ENCODE peak calls at places on chromosomes 4 and X, in eight cellular contexts. One of them, this sample, is unnamed.

GRCh38 chr4:67871867-67872266 is 11.9 kb downstream of the TMPRSS11D start:
- DNase-seq in IMR-90: peak
- DNase-seq in body of pancreas: no peak
- DNase-seq in tibial artery: no peak
- DNase-seq in pancreas: no peak
- DNase-seq in colonic mucosa: no peak
- DNase-seq in heart right ventricle: no peak
- DNase-seq in breast epithelium: no peak
- DNase-seq in this sample: peak

GRCh38 chr4:111943796-111944203 is 201.5 kb upstream of the FAM241A start:
- DNase-seq in IMR-90: no peak
- DNase-seq in body of pancreas: peak
- DNase-seq in tibial artery: no peak
- DNase-seq in pancreas: peak
- DNase-seq in colonic mucosa: peak
- DNase-seq in heart right ventricle: no peak
- DNase-seq in breast epithelium: no peak
- DNase-seq in this sample: peak

GRCh38 chr4:19372365-19372764 is 879.3 kb upstream of the SLIT2 start:
- DNase-seq in IMR-90: no peak
- DNase-seq in body of pancreas: no peak
- DNase-seq in tibial artery: no peak
- DNase-seq in pancreas: no peak
- DNase-seq in colonic mucosa: no peak
- DNase-seq in heart right ventricle: no peak
- DNase-seq in breast epithelium: no peak
- DNase-seq in this sample: no peak

GRCh38 chr4:20433101-20433705 is 181.5 kb downstream of the SLIT2 start:
- DNase-seq in IMR-90: no peak
- DNase-seq in body of pancreas: no peak
- DNase-seq in tibial artery: no peak
- DNase-seq in pancreas: no peak
- DNase-seq in colonic mucosa: no peak
- DNase-seq in heart right ventricle: no peak
- DNase-seq in breast epithelium: no peak
- DNase-seq in this sample: no peak

GRCh38 chr4:121146530-121146929 is 17.6 kb downstream of the TNIP3 start:
- DNase-seq in IMR-90: peak
- DNase-seq in body of pancreas: no peak
- DNase-seq in tibial artery: no peak
- DNase-seq in pancreas: no peak
- DNase-seq in colonic mucosa: no peak
- DNase-seq in heart right ventricle: no peak
- DNase-seq in breast epithelium: no peak
- DNase-seq in this sample: no peak

GRCh38 chr4:123102897-123103489 is 180.6 kb upstream of the NUDT6 start:
- DNase-seq in IMR-90: peak
- DNase-seq in body of pancreas: no peak
- DNase-seq in tibial artery: no peak
- DNase-seq in pancreas: no peak
- DNase-seq in colonic mucosa: no peak
- DNase-seq in heart right ventricle: no peak
- DNase-seq in breast epithelium: no peak
- DNase-seq in this sample: peak

GRCh38 chr4:110184791-110185155 is 13.6 kb downstream of the ELOVL6 start:
- DNase-seq in IMR-90: no peak
- DNase-seq in body of pancreas: no peak
- DNase-seq in tibial artery: no peak
- DNase-seq in pancreas: no peak
- DNase-seq in colonic mucosa: no peak
- DNase-seq in heart right ventricle: no peak
- DNase-seq in breast epithelium: no peak
- DNase-seq in this sample: no peak

GRCh38 chr4:107220976-107221375 is 184.9 kb upstream of the DKK2 start:
- DNase-seq in IMR-90: no peak
- DNase-seq in body of pancreas: no peak
- DNase-seq in tibial artery: no peak
- DNase-seq in pancreas: no peak
- DNase-seq in colonic mucosa: no peak
- DNase-seq in heart right ventricle: no peak
- DNase-seq in breast epithelium: no peak
- DNase-seq in this sample: peak

DNA sequence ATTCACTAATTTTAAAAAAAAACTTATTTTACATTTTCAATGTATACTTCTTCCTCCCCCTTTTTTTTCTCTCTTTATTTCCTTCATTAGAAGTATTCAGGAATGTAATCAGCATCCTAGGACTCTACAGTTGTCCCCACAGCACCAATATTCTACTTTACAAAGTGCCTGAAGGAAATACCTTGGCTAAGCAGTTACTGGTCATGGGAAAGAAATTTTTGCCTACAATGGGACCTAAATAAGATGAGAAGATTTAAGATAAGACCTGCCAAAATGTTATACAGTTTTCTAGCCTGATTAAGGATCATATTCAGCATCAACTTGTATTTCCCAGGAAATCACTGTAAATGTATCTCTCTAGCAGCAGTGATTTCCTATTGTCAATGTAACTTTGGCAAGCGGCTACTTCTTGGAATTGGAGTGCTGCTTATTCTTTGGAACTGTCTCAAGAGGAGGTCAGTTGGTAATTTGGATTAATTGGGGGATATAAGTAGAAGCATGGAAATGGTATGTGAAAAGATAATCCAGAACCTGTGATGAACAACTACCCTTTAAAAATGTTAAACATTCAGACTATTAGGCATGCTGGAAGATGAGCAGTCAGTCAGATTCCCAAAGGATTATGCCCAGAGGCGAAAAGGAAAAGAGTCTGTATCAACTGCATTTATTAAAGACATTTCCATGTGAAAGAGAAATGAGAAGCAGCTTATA is 62.7 kb downstream of the SEC24D start:
- DNase-seq in IMR-90: no peak
- DNase-seq in body of pancreas: no peak
- DNase-seq in tibial artery: no peak
- DNase-seq in pancreas: no peak
- DNase-seq in colonic mucosa: no peak
- DNase-seq in heart right ventricle: no peak
- DNase-seq in breast epithelium: no peak
- DNase-seq in this sample: no peak
- H3K4me3 ChIP-seq in IMR-90: no peak
- H3K4me3 ChIP-seq in body of pancreas: no peak
- H3K4me3 ChIP-seq in tibial artery: no peak
- H3K4me3 ChIP-seq in pancreas: no peak
- H3K4me3 ChIP-seq in colonic mucosa: no peak
- H3K4me3 ChIP-seq in heart right ventricle: no peak
- H3K4me3 ChIP-seq in breast epithelium: no peak
- H3K4me3 ChIP-seq in this sample: no peak

GRCh38 chr4:26133840-26134239 is 187.0 kb upstream of the RBPJ start:
- DNase-seq in IMR-90: no peak
- DNase-seq in body of pancreas: no peak
- DNase-seq in tibial artery: no peak
- DNase-seq in pancreas: no peak
- DNase-seq in colonic mucosa: no peak
- DNase-seq in heart right ventricle: no peak
- DNase-seq in breast epithelium: no peak
- DNase-seq in this sample: no peak
- TF ChIP-seq CTCF in IMR-90: no peak
- TF ChIP-seq CTCF in body of pancreas: no peak
- TF ChIP-seq CTCF in tibial artery: no peak
- TF ChIP-seq CTCF in pancreas: no peak
- TF ChIP-seq CTCF in colonic mucosa: no peak
- TF ChIP-seq CTCF in heart right ventricle: no peak
- TF ChIP-seq CTCF in breast epithelium: no peak
- TF ChIP-seq CTCF in this sample: no peak

GRCh38 chr4:174479140-174479539 is 43.1 kb downstream of the HPGD start:
- DNase-seq in IMR-90: no peak
- DNase-seq in body of pancreas: no peak
- DNase-seq in tibial artery: no peak
- DNase-seq in pancreas: no peak
- DNase-seq in colonic mucosa: no peak
- DNase-seq in heart right ventricle: no peak
- DNase-seq in breast epithelium: no peak
- DNase-seq in this sample: no peak

GRCh38 chr4:174474457-174475075 is 47.7 kb downstream of the HPGD start:
- DNase-seq in IMR-90: no peak
- DNase-seq in body of pancreas: no peak
- DNase-seq in tibial artery: no peak
- DNase-seq in pancreas: no peak
- DNase-seq in colonic mucosa: no peak
- DNase-seq in heart right ventricle: no peak
- DNase-seq in breast epithelium: no peak
- DNase-seq in this sample: no peak

DNA sequence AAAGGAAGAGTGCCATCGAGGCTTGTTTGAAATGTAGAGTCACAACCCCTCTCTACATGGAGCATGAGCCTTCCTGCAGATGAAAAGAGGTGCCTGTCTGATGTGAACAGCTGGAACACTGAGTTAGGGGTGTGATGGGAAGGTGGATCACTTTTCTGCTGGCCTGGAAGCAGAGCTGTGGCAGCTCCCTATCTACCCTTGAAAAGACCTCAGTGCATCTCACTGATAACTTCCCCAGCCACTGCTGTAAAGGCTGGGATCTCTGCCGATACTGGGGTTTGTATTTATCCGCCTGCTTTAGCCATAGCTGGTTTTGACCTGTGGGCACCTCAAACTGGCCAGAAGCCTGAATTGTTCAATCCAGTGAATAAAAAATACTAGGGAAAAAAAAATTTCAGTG is 46.8 kb downstream of the HPGD start:
- DNase-seq in IMR-90: no peak
- DNase-seq in body of pancreas: no peak
- DNase-seq in tibial artery: no peak
- DNase-seq in pancreas: no peak
- DNase-seq in colonic mucosa: no peak
- DNase-seq in heart right ventricle: no peak
- DNase-seq in breast epithelium: no peak
- DNase-seq in this sample: no peak
- H3K4me3 ChIP-seq in IMR-90: no peak
- H3K4me3 ChIP-seq in body of pancreas: no peak
- H3K4me3 ChIP-seq in tibial artery: no peak
- H3K4me3 ChIP-seq in pancreas: no peak
- H3K4me3 ChIP-seq in colonic mucosa: no peak
- H3K4me3 ChIP-seq in heart right ventricle: no peak
- H3K4me3 ChIP-seq in breast epithelium: no peak
- H3K4me3 ChIP-seq in this sample: no peak

GRCh38 chrX:103017542-103017941 is 46.4 kb downstream of the BEX1 start:
- DNase-seq in IMR-90: no peak
- DNase-seq in body of pancreas: no peak
- DNase-seq in tibial artery: no peak
- DNase-seq in pancreas: no peak
- DNase-seq in colonic mucosa: no peak
- DNase-seq in heart right ventricle: no peak
- DNase-seq in breast epithelium: no peak
- DNase-seq in this sample: no peak
- TF ChIP-seq CTCF in IMR-90: no peak
- TF ChIP-seq CTCF in body of pancreas: no peak
- TF ChIP-seq CTCF in tibial artery: no peak
- TF ChIP-seq CTCF in pancreas: no peak
- TF ChIP-seq CTCF in colonic mucosa: no peak
- TF ChIP-seq CTCF in heart right ventricle: no peak
- TF ChIP-seq CTCF in breast epithelium: no peak
- TF ChIP-seq CTCF in this sample: no peak

DNA sequence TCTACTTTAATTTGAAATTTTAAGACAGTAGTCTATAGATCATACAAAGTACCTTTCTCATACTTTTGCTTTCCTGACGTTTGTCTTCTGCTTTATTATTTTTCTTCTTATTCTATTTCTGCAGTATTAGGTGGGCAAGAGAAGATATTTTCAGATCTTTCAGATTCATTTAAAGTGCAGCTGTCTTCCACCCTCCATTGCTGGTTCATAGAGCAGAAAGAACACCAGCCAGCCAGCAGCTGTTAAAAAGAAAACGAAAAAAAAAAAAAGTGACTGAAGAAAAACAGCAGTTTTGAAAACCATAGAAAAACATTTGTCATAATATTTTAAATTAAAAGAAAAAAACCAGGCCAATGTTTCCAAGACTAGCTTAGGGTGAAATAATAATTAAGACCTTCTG is 42.9 kb downstream of the SMAD1 start:
- DNase-seq in IMR-90: no peak
- DNase-seq in body of pancreas: no peak
- DNase-seq in tibial artery: no peak
- DNase-seq in pancreas: no peak
- DNase-seq in colonic mucosa: no peak
- DNase-seq in heart right ventricle: no peak
- DNase-seq in breast epithelium: no peak
- DNase-seq in this sample: no peak
- H3K4me3 ChIP-seq in IMR-90: no peak
- H3K4me3 ChIP-seq in body of pancreas: no peak
- H3K4me3 ChIP-seq in tibial artery: no peak
- H3K4me3 ChIP-seq in pancreas: no peak
- H3K4me3 ChIP-seq in colonic mucosa: no peak
- H3K4me3 ChIP-seq in heart right ventricle: no peak
- H3K4me3 ChIP-seq in breast epithelium: no peak
- H3K4me3 ChIP-seq in this sample: no peak

GRCh38 chr4:96170198-96170597 is 330.3 kb downstream of the PDHA2 start:
- DNase-seq in IMR-90: no peak
- DNase-seq in body of pancreas: no peak
- DNase-seq in tibial artery: no peak
- DNase-seq in pancreas: no peak
- DNase-seq in colonic mucosa: no peak
- DNase-seq in heart right ventricle: no peak
- DNase-seq in breast epithelium: no peak
- DNase-seq in this sample: peak
- TF ChIP-seq CTCF in IMR-90: no peak
- TF ChIP-seq CTCF in body of pancreas: no peak
- TF ChIP-seq CTCF in tibial artery: no peak
- TF ChIP-seq CTCF in pancreas: no peak
- TF ChIP-seq CTCF in colonic mucosa: no peak
- TF ChIP-seq CTCF in heart right ventricle: no peak
- TF ChIP-seq CTCF in breast epithelium: no peak
- TF ChIP-seq CTCF in this sample: peak

DNA sequence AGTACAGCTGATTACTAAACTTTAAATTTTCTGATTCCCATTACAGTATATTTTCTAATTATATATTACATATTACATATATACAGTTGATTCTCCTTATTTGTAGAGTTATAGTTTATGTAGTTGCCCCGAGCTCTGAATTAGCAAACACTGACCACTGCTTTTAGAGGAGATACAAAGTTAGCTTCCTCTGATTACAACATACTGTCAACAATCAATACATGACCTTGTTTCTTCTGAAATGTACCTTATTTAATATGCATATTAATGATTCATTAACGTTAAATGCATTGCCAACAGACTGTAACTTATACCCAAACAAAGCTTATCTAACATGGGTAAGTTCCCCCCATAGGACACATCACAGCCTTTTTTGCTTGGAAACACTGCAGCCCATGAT is 81.5 kb downstream of the ATP10D start:
- DNase-seq in IMR-90: no peak
- DNase-seq in body of pancreas: no peak
- DNase-seq in tibial artery: no peak
- DNase-seq in pancreas: no peak
- DNase-seq in colonic mucosa: no peak
- DNase-seq in heart right ventricle: no peak
- DNase-seq in breast epithelium: no peak
- DNase-seq in this sample: peak
- H3K4me3 ChIP-seq in IMR-90: no peak
- H3K4me3 ChIP-seq in body of pancreas: no peak
- H3K4me3 ChIP-seq in tibial artery: no peak
- H3K4me3 ChIP-seq in pancreas: no peak
- H3K4me3 ChIP-seq in colonic mucosa: no peak
- H3K4me3 ChIP-seq in heart right ventricle: no peak
- H3K4me3 ChIP-seq in breast epithelium: no peak
- H3K4me3 ChIP-seq in this sample: no peak

GRCh38 chrX:49838374-49838773 is 9.3 kb downstream of the PAGE4 start:
- DNase-seq in IMR-90: peak
- DNase-seq in body of pancreas: peak
- DNase-seq in tibial artery: no peak
- DNase-seq in pancreas: no peak
- DNase-seq in colonic mucosa: peak
- DNase-seq in heart right ventricle: no peak
- DNase-seq in breast epithelium: no peak
- DNase-seq in this sample: peak
- TF ChIP-seq CTCF in IMR-90: peak
- TF ChIP-seq CTCF in body of pancreas: peak
- TF ChIP-seq CTCF in tibial artery: peak
- TF ChIP-seq CTCF in pancreas: peak
- TF ChIP-seq CTCF in colonic mucosa: peak
- TF ChIP-seq CTCF in heart right ventricle: peak
- TF ChIP-seq CTCF in breast epithelium: peak
- TF ChIP-seq CTCF in this sample: peak